ENCODE peak calls at places on chromosomes 4 and X, in seven cellular contexts. One of them, this sample, is unnamed.

GRCh38 chrX:101230636-101231035 is 11.1 kb downstream of the DRP2 start:
- DNase-seq in nephron progenitor cell: no peak
- DNase-seq in GM20000: no peak
- DNase-seq in activated naive CD8-positive, alpha-beta T cell treated with anti-CD3 and anti-CD28 coated beads, Interleukin-2, amount 50 U/mL, for 16 hours: no peak
- DNase-seq in WTC11: no peak
- DNase-seq in mesothelial cell of epicardium: no peak
- DNase-seq in fibroblast of gingiva: no peak
- DNase-seq in this sample: no peak

GRCh38 chrX:22196151-22196550 is 76.6 kb upstream of the CBLL2 start:
- DNase-seq in nephron progenitor cell: no peak
- DNase-seq in GM20000: no peak
- DNase-seq in activated naive CD8-positive, alpha-beta T cell treated with anti-CD3 and anti-CD28 coated beads, Interleukin-2, amount 50 U/mL, for 16 hours: no peak
- DNase-seq in WTC11: no peak
- DNase-seq in mesothelial cell of epicardium: no peak
- DNase-seq in fibroblast of gingiva: peak; percentile 75
- DNase-seq in this sample: no peak

GRCh38 chr4:114780205-114780604 is 181.6 kb downstream of the UGT8 start:
- DNase-seq in nephron progenitor cell: peak; percentile 8
- DNase-seq in GM20000: no peak
- DNase-seq in activated naive CD8-positive, alpha-beta T cell treated with anti-CD3 and anti-CD28 coated beads, Interleukin-2, amount 50 U/mL, for 16 hours: no peak
- DNase-seq in WTC11: no peak
- DNase-seq in mesothelial cell of epicardium: no peak
- DNase-seq in fibroblast of gingiva: no peak
- DNase-seq in this sample: no peak

GRCh38 chr4:48400416-48400815 is 59.1 kb downstream of the SLAIN2 start:
- DNase-seq in nephron progenitor cell: no peak
- DNase-seq in GM20000: no peak
- DNase-seq in activated naive CD8-positive, alpha-beta T cell treated with anti-CD3 and anti-CD28 coated beads, Interleukin-2, amount 50 U/mL, for 16 hours: no peak
- DNase-seq in WTC11: no peak
- DNase-seq in mesothelial cell of epicardium: no peak
- DNase-seq in fibroblast of gingiva: no peak
- DNase-seq in this sample: no peak

GRCh38 chrX:16822723-16823122 is 36.5 kb downstream of the TXLNG start:
- DNase-seq in nephron progenitor cell: no peak
- DNase-seq in GM20000: no peak
- DNase-seq in activated naive CD8-positive, alpha-beta T cell treated with anti-CD3 and anti-CD28 coated beads, Interleukin-2, amount 50 U/mL, for 16 hours: no peak
- DNase-seq in WTC11: no peak
- DNase-seq in mesothelial cell of epicardium: no peak
- DNase-seq in fibroblast of gingiva: peak; percentile 64
- DNase-seq in this sample: no peak

GRCh38 chr4:166902941-166903340 is 331.4 kb downstream of the SPOCK3 start:
- DNase-seq in nephron progenitor cell: no peak
- DNase-seq in GM20000: no peak
- DNase-seq in activated naive CD8-positive, alpha-beta T cell treated with anti-CD3 and anti-CD28 coated beads, Interleukin-2, amount 50 U/mL, for 16 hours: no peak
- DNase-seq in WTC11: no peak
- DNase-seq in mesothelial cell of epicardium: no peak
- DNase-seq in fibroblast of gingiva: no peak
- DNase-seq in this sample: no peak

GRCh38 chr4:70559216-70559830 is 32.7 kb upstream of the AMBN start:
- DNase-seq in nephron progenitor cell: peak; percentile 59
- DNase-seq in GM20000: peak; percentile 56
- DNase-seq in activated naive CD8-positive, alpha-beta T cell treated with anti-CD3 and anti-CD28 coated beads, Interleukin-2, amount 50 U/mL, for 16 hours: no peak
- DNase-seq in WTC11: peak; percentile 49
- DNase-seq in mesothelial cell of epicardium: peak; percentile 45
- DNase-seq in fibroblast of gingiva: peak; percentile 16
- DNase-seq in this sample: no peak

GRCh38 chr4:175017751-175018150 is 99.6 kb downstream of the ADAM29 start:
- DNase-seq in nephron progenitor cell: no peak
- DNase-seq in GM20000: no peak
- DNase-seq in activated naive CD8-positive, alpha-beta T cell treated with anti-CD3 and anti-CD28 coated beads, Interleukin-2, amount 50 U/mL, for 16 hours: no peak
- DNase-seq in WTC11: no peak
- DNase-seq in mesothelial cell of epicardium: no peak
- DNase-seq in fibroblast of gingiva: no peak
- DNase-seq in this sample: no peak